ENCODE peak calls at places on chromosome 17, in eight cellular contexts. S is HCT116, R is PC-3, I is GM23338, C is neural progenitor cell, Z is SK-N-SH, Q is hepatocyte, L is MM.1S. O is an unnamed sample.

GRCh38 chr17:1179635-1180433 is at the start of gene ABR:
- DNase-seq in L (no peak), Q (peak; percentile 68), Z (peak; percentile 91), C (peak; percentile 89), S (no peak), R (no peak), I (peak; percentile 74), O (peak; percentile 62)

GRCh38 chr17:42891539-42892152 is 9.0 kb upstream of the G6PC1 start:
- DNase-seq in I (peak; percentile 57), C (peak; percentile 33), L (no peak), R (no peak), Q (peak; percentile 50), S (no peak), Z (no peak), O (no peak)

GRCh38 chr17:81125573-81126081 is 39.7 kb upstream of the PVALEF start:
- DNase-seq in L (no peak), Z (no peak), R (peak; percentile 36), I (no peak), Q (no peak), C (no peak), S (no peak), O (no peak)

GRCh38 chr17:58913971-58914769 is 158.5 kb downstream of the PPM1E start:
- DNase-seq in Z (no peak), Q (peak; percentile 5), S (no peak), R (no peak), I (no peak), L (no peak), C (no peak), O (no peak)

GRCh38 chr17:73387746-73388577 is 76.2 kb upstream of the CDC42EP4 start:
- DNase-seq in Z (no peak), C (no peak), L (no peak), I (peak; percentile 40), R (no peak), Q (no peak), S (no peak), O (no peak)

GRCh38 chr17:41121742-41122141 is 2.2 kb downstream of the KRTAP4-12 start:
- DNase-seq in L (no peak), S (no peak), I (no peak), Z (no peak), R (no peak), Q (no peak), C (no peak), O (no peak)

GRCh38 chr17:72005332-72006163 is 115.3 kb upstream of the SOX9 start:
- DNase-seq in S (no peak), L (no peak), Q (no peak), Z (no peak), I (no peak), R (no peak), C (no peak), O (no peak)

GRCh38 chr17:29760771-29761682 is 138.3 kb upstream of the CORO6 start:
- DNase-seq in I (peak; percentile 81), L (peak; percentile 90), Q (peak; percentile 90), Z (peak; percentile 96), S (no peak), R (peak; percentile 87), C (peak; percentile 85), O (peak; percentile 91)

GRCh38 chr17:68507581-68507980 is 4.6 kb upstream of the PRKAR1A start:
- DNase-seq in C (no peak), Q (no peak), L (no peak), R (peak; percentile 18), Z (no peak), I (no peak), S (no peak), O (no peak)

GRCh38 chr17:43875476-43876147 is 28.6 kb downstream of the CD300LG start:
- DNase-seq in I (no peak), S (no peak), C (no peak), R (no peak), L (no peak), Z (no peak), Q (no peak), O (no peak)

GRCh38 chr17:6797718-6798351 is 21.8 kb downstream of the FBXO39 start:
- DNase-seq in S (no peak), C (no peak), Q (no peak), I (no peak), L (no peak), Z (no peak), R (peak; percentile 46), O (no peak)

GRCh38 chr17:36500745-36501225 is 14.3 kb downstream of the ZNHIT3 start:
- DNase-seq in Q (peak; percentile 2), Z (no peak), S (no peak), C (no peak), L (no peak), I (no peak), R (no peak), O (no peak)

DNA sequence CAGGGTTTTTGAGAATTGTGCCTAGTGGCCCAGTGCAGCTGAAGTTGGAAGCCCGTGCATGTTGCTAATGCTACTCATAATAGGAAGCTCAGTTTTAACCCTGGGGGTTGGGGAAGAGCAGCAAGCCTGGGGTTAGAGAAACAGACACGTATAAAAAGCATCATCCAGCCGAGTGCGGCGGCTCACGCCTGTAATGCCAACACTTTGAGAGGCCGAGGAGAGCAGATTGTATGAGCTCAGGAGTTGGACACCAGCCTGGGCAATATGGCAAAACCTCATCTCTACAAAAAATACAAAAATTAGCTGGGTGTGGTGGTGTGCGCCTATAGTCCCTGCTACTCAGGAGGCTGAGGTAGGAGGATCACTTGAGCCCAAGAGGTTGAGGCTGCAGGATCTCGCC is 2.3 kb upstream of the CLUH start:
- DNase-seq in C (no peak), Z (no peak), R (no peak), Q (no peak), L (no peak), I (no peak), S (no peak), O (no peak)
- H3K4me2 ChIP-seq in C (no peak overlapping the region), Z (no peak overlapping the region), R (no peak overlapping the region), Q (no peak overlapping the region), L (no peak overlapping the region), I (no peak overlapping the region), S (no peak overlapping the region), O (peak overlapping the region; percentile 22)

GRCh38 chr17:79075861-79076406 is 1.3 kb downstream of the ENGASE start:
- DNase-seq in Q (no peak), Z (no peak), L (no peak), S (no peak), C (no peak), R (no peak), I (no peak), O (no peak)
- H3K4me3 ChIP-seq in Q (peak overlapping the region; percentile 63), Z (peak overlapping the region; percentile 65), L (peak overlapping the region; percentile 65), S (peak overlapping the region; percentile 91), C (peak overlapping the region; percentile 55), R (peak overlapping the region; percentile 95), I (peak overlapping the region; percentile 74), O (peak overlapping the region; percentile 70)

GRCh38 chr17:83031321-83031945 is 48.0 kb upstream of the METRNL start:
- DNase-seq in S (no peak), I (no peak), Z (peak; percentile 15), Q (no peak), C (no peak), R (no peak), L (no peak), O (no peak)
- TF ChIP-seq EZH2phosphoT487 in S (no peak), I (no peak), Z (no peak), Q (no peak), C (no peak), R (no peak), L (no peak), O (no peak)

DNA sequence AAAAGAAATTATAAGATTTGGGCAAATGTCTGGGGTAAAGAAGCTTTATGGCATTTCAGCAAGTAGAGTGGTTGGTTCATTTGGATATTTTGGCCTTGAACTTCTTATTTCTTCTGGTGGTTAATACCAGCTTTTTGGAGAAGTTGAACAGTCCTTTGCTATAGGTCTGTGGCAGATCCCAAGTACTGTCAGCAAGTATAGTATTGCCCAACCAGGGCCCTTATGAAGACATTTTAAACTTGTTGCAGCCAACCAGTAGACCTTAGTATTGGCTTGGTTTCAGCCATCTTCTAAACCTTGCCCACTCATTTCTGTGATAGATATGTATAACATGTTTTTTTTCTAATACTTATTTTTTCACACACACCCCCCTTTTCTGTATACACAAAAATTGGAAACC is 2.2 kb downstream of the SP2 start:
- DNase-seq in R (no peak), I (no peak), Q (no peak), Z (no peak), C (no peak), S (no peak), L (no peak), O (no peak)
- H3K4me2 ChIP-seq in R (no peak overlapping the region), I (no peak overlapping the region), Q (peak overlapping the region; percentile 94), Z (no peak overlapping the region), C (no peak overlapping the region), S (no peak overlapping the region), L (no peak overlapping the region), O (peak overlapping the region; percentile 97)

O was measured in OCI-LY7.